ENCODE peak calls at places on chromosome 4, in six cellular contexts. P, A, G, L, O and U are unnamed samples.

GRCh38 chr4:74479009-74479408 is 34.1 kb downstream of the AREG start:
- DNase-seq in P (no peak), A (no peak), G (no peak), L (no peak), O (no peak), U (no peak)

GRCh38 chr4:68346461-68346860 is 3.4 kb downstream of the YTHDC1 start:
- DNase-seq in P (no peak), A (no peak), G (no peak), L (no peak), O (no peak), U (no peak)

GRCh38 chr4:125357675-125358074 is 42.9 kb downstream of the FAT4 start:
- DNase-seq in P (no peak), A (no peak), G (no peak), L (no peak), O (no peak), U (no peak)

GRCh38 chr4:100017627-100018310 is 67.7 kb upstream of the H2AZ1 start:
- DNase-seq in P (no peak), A (no peak), G (no peak), L (no peak), O (no peak), U (no peak)

GRCh38 chr4:151753056-151753455 is 7.8 kb downstream of the GATB start:
- DNase-seq in P (peak; percentile 16), A (no peak), G (peak; percentile 3), L (no peak), O (no peak), U (no peak)

GRCh38 chr4:94011190-94011589 is 182.6 kb downstream of the ATOH1 start:
- DNase-seq in P (no peak), A (no peak), G (no peak), L (no peak), O (no peak), U (no peak)

GRCh38 chr4:23238848-23239247 is 546.1 kb downstream of the GBA3 start:
- DNase-seq in P (no peak), A (no peak), G (no peak), L (no peak), O (no peak), U (no peak)

GRCh38 chr4:188387134-188387791 is 248.0 kb downstream of the TRIML1 start:
- DNase-seq in P (peak; percentile 86), A (peak; percentile 9), G (no peak), L (no peak), O (no peak), U (no peak)